ENCODE peak calls at places on chromosomes 2 and 18, in ten cellular contexts. V, L, E, G, Q, P, W, D, N and Y are unnamed samples.

GRCh38 chr2:43132523-43133301 is 93.7 kb downstream of the ZFP36L2 start:
- DNase-seq in E (no peak), W (no peak), L (no peak), V (no peak), Q (no peak), P (no peak), N (no peak), G (no peak), D (no peak), Y (no peak)

GRCh38 chr2:202072737-202073396 is at the start of gene KIAA2012:
- DNase-seq in E (peak; percentile 17), D (peak; percentile 21), G (no peak), Q (peak; percentile 18), P (no peak), N (no peak), W (no peak), L (peak; percentile 58), V (no peak), Y (no peak)

GRCh38 chr2:130824492-130825061 is 12.1 kb upstream of the ARHGEF4 start:
- DNase-seq in E (no peak), G (no peak), Q (peak; percentile 100), L (no peak), D (no peak), W (peak; percentile 99), N (peak; percentile 53), P (peak; percentile 37), V (no peak), Y (peak; percentile 93)

GRCh38 chr18:46097378-46097852 is 681 bp downstream of the ATP5F1A start:
- DNase-seq in L (no peak), D (no peak), G (peak; percentile 9), Q (no peak), V (no peak), E (no peak), N (no peak), W (no peak), P (no peak), Y (no peak)

GRCh38 chr2:155377178-155377780 is 678.8 kb downstream of the KCNJ3 start:
- DNase-seq in D (no peak), L (no peak), V (peak; percentile 31), P (peak; percentile 52), W (no peak), E (peak; percentile 10), G (peak; percentile 15), N (no peak), Q (peak; percentile 40), Y (no peak)

GRCh38 chr2:241980193-241980592 is 110.7 kb downstream of the RTP5 start:
- DNase-seq in N (no peak), E (no peak), D (no peak), L (no peak), V (no peak), W (no peak), Q (no peak), P (no peak), G (no peak), Y (no peak)

GRCh38 chr2:105321875-105322646 is 7.5 kb downstream of the TGFBRAP1 start:
- DNase-seq in N (no peak), P (no peak), E (no peak), L (no peak), W (no peak), Q (no peak), D (no peak), G (no peak), V (no peak), Y (no peak)

GRCh38 chr2:61670591-61671503 is 132.7 kb upstream of the XPO1 start:
- DNase-seq in Q (peak; percentile 64), W (peak; percentile 39), G (no peak), D (peak; percentile 44), L (no peak), V (no peak), E (no peak), P (no peak), N (no peak), Y (no peak)

GRCh38 chr2:182594286-182594685 is 121.8 kb upstream of the DNAJC10 start:
- DNase-seq in E (no peak), V (no peak), P (no peak), G (no peak), L (no peak), D (no peak), Q (no peak), N (no peak), W (no peak), Y (peak; percentile 49)

GRCh38 chr2:54767921-54768320 is 44.5 kb downstream of the EML6 start:
- DNase-seq in L (no peak), G (no peak), Q (peak; percentile 61), P (no peak), D (no peak), N (no peak), V (no peak), W (peak; percentile 35), E (no peak), Y (no peak)

GRCh38 chr2:70672990-70673647 is 94.9 kb downstream of the ADD2 start:
- DNase-seq in L (peak; percentile 19), G (peak; percentile 42), V (peak; percentile 81), Q (peak; percentile 13), N (no peak), D (no peak), E (peak; percentile 74), P (no peak), W (no peak), Y (no peak)

GRCh38 chr2:181554511-181554910 is 97.3 kb downstream of the ITGA4 start:
- DNase-seq in G (no peak), Q (no peak), N (no peak), W (no peak), L (no peak), P (peak; percentile 60), D (no peak), V (no peak), E (no peak), Y (no peak)

GRCh38 chr2:147636238-147636887 is 208.5 kb upstream of the ACVR2A start:
- DNase-seq in P (no peak), G (no peak), D (no peak), N (no peak), E (no peak), L (no peak), Q (peak; percentile 81), W (no peak), V (no peak), Y (peak; percentile 86)

GRCh38 chr18:29594494-29594893 is 1417.6 kb upstream of the CDH2 start:
- DNase-seq in W (no peak), L (no peak), D (no peak), E (no peak), G (no peak), N (no peak), V (no peak), Q (no peak), P (no peak), Y (no peak)

GRCh38 chr2:11512431-11512830 is 21.4 kb upstream of the GREB1 start:
- DNase-seq in E (no peak), D (no peak), N (no peak), V (no peak), G (no peak), W (no peak), Q (no peak), L (no peak), P (no peak), Y (no peak)

GRCh38 chr2:239688098-239688497 is 287.3 kb upstream of the HDAC4 start:
- DNase-seq in Q (no peak), D (no peak), E (peak; percentile 53), P (no peak), N (no peak), L (peak; percentile 21), G (peak; percentile 27), V (no peak), W (no peak), Y (no peak)

GRCh38 chr2:120749506-120750431 is 14.1 kb downstream of the GLI2 start:
- DNase-seq in G (no peak), V (no peak), N (no peak), L (no peak), W (peak; percentile 74), D (no peak), Q (peak; percentile 58), P (no peak), E (no peak), Y (no peak)

GRCh38 chr2:69089244-69089643 is 76.3 kb downstream of the ANTXR1 start:
- DNase-seq in Q (no peak), D (no peak), N (no peak), L (no peak), G (no peak), W (no peak), V (no peak), E (no peak), P (no peak), Y (no peak)

GRCh38 chr2:208142925-208143799 is 2.8 kb downstream of the CRYGB start:
- DNase-seq in L (no peak), G (no peak), P (peak; percentile 54), N (no peak), V (no peak), W (no peak), Q (no peak), E (no peak), D (no peak), Y (no peak)

GRCh38 chr2:231069379-231070054 is 12.8 kb downstream of the PSMD1 start:
- DNase-seq in E (no peak), D (no peak), N (no peak), L (no peak), Q (peak; percentile 10), W (peak; percentile 83), P (no peak), G (no peak), V (no peak), Y (peak; percentile 18)

GRCh38 chr18:48521723-48522122 is 17.1 kb upstream of the CTIF start:
- DNase-seq in G (no peak), N (no peak), Q (no peak), L (no peak), E (no peak), P (no peak), W (no peak), D (no peak), V (no peak), Y (no peak)

GRCh38 chr2:56130463-56131070 is 53.2 kb upstream of the CCDC85A start:
- DNase-seq in G (peak; percentile 29), V (peak; percentile 11), P (peak; percentile 21), Q (peak; percentile 23), D (peak; percentile 38), L (peak; percentile 27), W (peak; percentile 44), N (no peak), E (peak; percentile 31), Y (no peak)

GRCh38 chr2:71477231-71477681 is 23.9 kb downstream of the DYSF start:
- DNase-seq in P (no peak), V (no peak), Q (no peak), E (no peak), L (no peak), D (no peak), W (no peak), G (no peak), N (no peak), Y (no peak)

GRCh38 chr2:98357856-98358255 is 11.6 kb downstream of the CNGA3 start:
- DNase-seq in Q (no peak), L (no peak), P (no peak), D (no peak), E (no peak), G (no peak), V (no peak), W (no peak), N (no peak), Y (peak; percentile 14)

GRCh38 chr2:58010599-58010998 is 36.0 kb upstream of the VRK2 start:
- DNase-seq in P (peak; percentile 49), N (no peak), E (no peak), G (no peak), W (no peak), L (no peak), Q (no peak), D (no peak), V (no peak), Y (no peak)

GRCh38 chr2:77161009-77161408 is 361.2 kb downstream of the LRRTM4 start:
- DNase-seq in L (no peak), Q (peak; percentile 37), W (no peak), V (no peak), G (no peak), D (no peak), E (no peak), N (no peak), P (no peak), Y (no peak)

GRCh38 chr2:216205486-216205885 is 96.3 kb downstream of the XRCC5 start:
- DNase-seq in Q (no peak), D (no peak), W (no peak), V (no peak), N (no peak), L (no peak), P (no peak), G (no peak), E (no peak), Y (no peak)

GRCh38 chr2:64524604-64525322 is 635 bp downstream of the AFTPH start:
- DNase-seq in V (peak; percentile 1), Q (no peak), N (peak; percentile 23), W (no peak), E (no peak), G (no peak), L (peak; percentile 65), D (no peak), P (peak; percentile 58), Y (peak; percentile 13)